ENCODE peak calls at places on chromosomes 16 and 17, in five cellular contexts. One of them, this sample, is unnamed.

GRCh38 chr17:12193336-12193735 is 172.7 kb downstream of the MAP2K4 start:
- DNase-seq in trophoblast cell: no peak
- DNase-seq in neuronal stem cell: no peak
- DNase-seq in H9: no peak
- DNase-seq in H1: no peak
- DNase-seq in this sample: no peak

GRCh38 chr16:10736926-10737625 is 6.6 kb upstream of the NUBP1 start:
- DNase-seq in trophoblast cell: peak; percentile 87
- DNase-seq in neuronal stem cell: peak; percentile 69
- DNase-seq in H9: peak; percentile 60
- DNase-seq in H1: peak; percentile 68
- DNase-seq in this sample: peak; percentile 68

GRCh38 chr16:67399218-67399733 is 6.0 kb upstream of the TPPP3 start:
- DNase-seq in trophoblast cell: no peak
- DNase-seq in neuronal stem cell: peak; percentile 77
- DNase-seq in H9: peak; percentile 84
- DNase-seq in H1: peak; percentile 95
- DNase-seq in this sample: peak; percentile 50

GRCh38 chr17:82349287-82349701 is 9.8 kb upstream of the TEX19 start:
- DNase-seq in trophoblast cell: no peak
- DNase-seq in neuronal stem cell: no peak
- DNase-seq in H9: no peak
- DNase-seq in H1: no peak
- DNase-seq in this sample: no peak

GRCh38 chr16:15853021-15853420 is 3.8 kb downstream of the MYH11 start:
- DNase-seq in trophoblast cell: no peak
- DNase-seq in neuronal stem cell: no peak
- DNase-seq in H9: no peak
- DNase-seq in H1: no peak
- DNase-seq in this sample: no peak

GRCh38 chr16:50301626-50302471 is 35.5 kb downstream of the ADCY7 start:
- DNase-seq in trophoblast cell: peak; percentile 90
- DNase-seq in neuronal stem cell: no peak
- DNase-seq in H9: peak; percentile 27
- DNase-seq in H1: peak; percentile 45
- DNase-seq in this sample: peak; percentile 77

GRCh38 chr17:81923302-81924260 is 4.0 kb downstream of the MAFG start:
- DNase-seq in trophoblast cell: peak; percentile 45
- DNase-seq in neuronal stem cell: no peak
- DNase-seq in H9: peak; percentile 84
- DNase-seq in H1: no peak
- DNase-seq in this sample: peak; percentile 90

GRCh38 chr17:66655861-66656260 is 179.1 kb upstream of the CACNG5 start:
- DNase-seq in trophoblast cell: no peak
- DNase-seq in neuronal stem cell: no peak
- DNase-seq in H9: no peak
- DNase-seq in H1: no peak
- DNase-seq in this sample: peak; percentile 32

GRCh38 chr16:89334461-89334860 is 117.0 kb downstream of the ZNF778 start:
- DNase-seq in trophoblast cell: no peak
- DNase-seq in neuronal stem cell: no peak
- DNase-seq in H9: no peak
- DNase-seq in H1: no peak
- DNase-seq in this sample: no peak

GRCh38 chr16:14564881-14565687 is 65.0 kb downstream of the PARN start:
- DNase-seq in trophoblast cell: no peak
- DNase-seq in neuronal stem cell: no peak
- DNase-seq in H9: no peak
- DNase-seq in H1: no peak
- DNase-seq in this sample: no peak

GRCh38 chr17:81428121-81428515 is 32.9 kb downstream of the BAHCC1 start:
- DNase-seq in trophoblast cell: no peak
- DNase-seq in neuronal stem cell: no peak
- DNase-seq in H9: no peak
- DNase-seq in H1: no peak
- DNase-seq in this sample: no peak

GRCh38 chr16:71896688-71897368 is 1.5 kb downstream of the IST1 start:
- DNase-seq in trophoblast cell: peak; percentile 21
- DNase-seq in neuronal stem cell: no peak
- DNase-seq in H9: no peak
- DNase-seq in H1: no peak
- DNase-seq in this sample: no peak

GRCh38 chr16:88968589-88969280 is 8.3 kb downstream of the CBFA2T3 start:
- DNase-seq in trophoblast cell: no peak
- DNase-seq in neuronal stem cell: no peak
- DNase-seq in H9: no peak
- DNase-seq in H1: no peak
- DNase-seq in this sample: no peak

GRCh38 chr16:9053006-9053601 is 38.3 kb upstream of the HAPSTR1 start:
- DNase-seq in trophoblast cell: peak; percentile 87
- DNase-seq in neuronal stem cell: peak; percentile 82
- DNase-seq in H9: peak; percentile 98
- DNase-seq in H1: peak; percentile 86
- DNase-seq in this sample: peak; percentile 87

GRCh38 chr17:76376318-76377133 is 7.9 kb upstream of the SPHK1 start:
- DNase-seq in trophoblast cell: no peak
- DNase-seq in neuronal stem cell: no peak
- DNase-seq in H9: no peak
- DNase-seq in H1: no peak
- DNase-seq in this sample: no peak

GRCh38 chr16:88785106-88785924 is at the start of gene PIEZO1:
- DNase-seq in trophoblast cell: peak; percentile 66
- DNase-seq in neuronal stem cell: no peak
- DNase-seq in H9: no peak
- DNase-seq in H1: no peak
- DNase-seq in this sample: peak; percentile 73

GRCh38 chr17:73340093-73340596 is 28.3 kb upstream of the CDC42EP4 start:
- DNase-seq in trophoblast cell: peak; percentile 65
- DNase-seq in neuronal stem cell: no peak
- DNase-seq in H9: no peak
- DNase-seq in H1: no peak
- DNase-seq in this sample: peak; percentile 97

GRCh38 chr16:85205747-85206471 is 93.6 kb upstream of the CIBAR2 start:
- DNase-seq in trophoblast cell: peak; percentile 56
- DNase-seq in neuronal stem cell: no peak
- DNase-seq in H9: no peak
- DNase-seq in H1: no peak
- DNase-seq in this sample: peak; percentile 91

GRCh38 chr17:17077861-17078732 is 35.8 kb downstream of the MPRIP start:
- DNase-seq in trophoblast cell: peak; percentile 93
- DNase-seq in neuronal stem cell: no peak
- DNase-seq in H9: no peak
- DNase-seq in H1: no peak
- DNase-seq in this sample: no peak

GRCh38 chr17:17075037-17075755 is 32.9 kb downstream of the MPRIP start:
- DNase-seq in trophoblast cell: no peak
- DNase-seq in neuronal stem cell: no peak
- DNase-seq in H9: no peak
- DNase-seq in H1: no peak
- DNase-seq in this sample: peak; percentile 92

GRCh38 chr17:17077101-17077500 is 34.8 kb downstream of the MPRIP start:
- DNase-seq in trophoblast cell: no peak
- DNase-seq in neuronal stem cell: no peak
- DNase-seq in H9: no peak
- DNase-seq in H1: no peak
- DNase-seq in this sample: no peak

GRCh38 chr17:17073627-17074521 is 31.6 kb downstream of the MPRIP start:
- DNase-seq in trophoblast cell: no peak
- DNase-seq in neuronal stem cell: no peak
- DNase-seq in H9: no peak
- DNase-seq in H1: no peak
- DNase-seq in this sample: peak; percentile 34

DNA sequence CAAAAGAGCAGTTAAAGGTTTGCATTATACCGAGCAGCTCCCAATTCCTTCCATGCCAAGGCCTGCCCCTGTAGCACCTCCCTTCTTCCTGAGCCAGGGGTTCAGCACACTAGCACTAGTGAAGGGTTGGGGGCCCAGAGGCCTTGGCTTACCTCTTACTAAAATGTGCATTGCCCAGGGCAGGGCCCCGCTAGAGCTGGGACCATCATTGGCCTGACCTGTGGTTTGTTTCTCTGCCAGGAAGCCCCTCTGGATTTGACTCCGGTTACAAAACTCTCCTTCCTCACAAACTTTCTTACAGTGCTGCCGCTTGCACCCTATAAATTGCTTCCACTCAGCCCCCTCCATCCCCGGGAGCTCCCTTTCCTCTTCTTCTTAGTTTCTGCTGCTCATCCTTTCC is 33.8 kb downstream of the MPRIP start:
- DNase-seq in trophoblast cell: no peak
- DNase-seq in neuronal stem cell: no peak
- DNase-seq in H9: no peak
- DNase-seq in H1: no peak
- DNase-seq in this sample: no peak
- H3K79me1 ChIP-seq in trophoblast cell: peaks cover 5% of the 10 kb centered on the region
- H3K79me1 ChIP-seq in neuronal stem cell: peaks cover 7% of the 10 kb centered on the region
- H3K79me1 ChIP-seq in H9: peaks cover 3% of the 10 kb centered on the region
- H3K79me1 ChIP-seq in H1: peaks cover 18% of the 10 kb centered on the region
- H3K79me1 ChIP-seq in this sample: peaks cover 45% of the 10 kb centered on the region

DNA sequence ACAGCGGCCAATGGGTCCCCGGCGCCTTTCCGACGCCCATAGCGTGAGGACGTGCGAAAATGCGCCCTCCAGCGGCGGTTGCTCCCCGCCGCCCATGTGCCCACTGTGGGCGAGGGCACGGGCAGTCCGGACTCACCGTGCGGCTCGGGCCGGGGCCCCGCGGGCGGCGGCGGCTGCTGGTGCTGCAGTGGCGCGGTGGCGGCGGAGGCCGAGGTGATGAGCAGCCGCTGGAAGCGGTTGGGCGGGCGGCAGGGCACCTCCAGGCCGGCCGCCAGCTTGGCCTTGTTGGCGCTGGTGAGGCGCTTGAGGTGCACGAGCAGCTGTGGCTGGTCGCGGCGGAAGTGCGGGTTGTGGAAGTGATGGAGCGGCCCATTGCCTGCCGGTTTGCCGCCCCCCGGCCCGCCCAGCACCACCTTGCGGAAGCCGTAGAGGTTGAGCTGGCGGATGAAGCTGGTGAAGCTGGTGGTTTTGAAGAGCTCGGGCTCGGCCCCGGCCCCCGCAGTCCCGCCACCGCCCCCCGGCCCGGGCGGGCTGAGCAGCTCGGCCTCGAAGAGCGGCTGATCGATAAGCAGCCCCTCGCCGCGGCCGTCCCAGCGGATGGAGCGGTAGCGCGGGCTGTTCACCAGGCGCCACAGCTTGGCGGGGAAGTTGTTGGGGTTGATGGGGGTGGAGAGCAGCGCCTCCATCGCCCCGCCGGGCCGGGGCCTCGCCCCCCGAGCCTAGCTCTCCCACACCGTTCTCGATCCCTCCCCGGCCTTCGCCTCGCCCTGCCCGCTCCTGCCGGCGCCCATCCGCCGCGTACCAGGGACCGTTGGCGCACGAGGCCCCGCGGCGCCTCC is at the start of gene HSF5:
- DNase-seq in trophoblast cell: no peak
- DNase-seq in neuronal stem cell: no peak
- DNase-seq in H9: peak; percentile 88
- DNase-seq in H1: peak; percentile 66
- DNase-seq in this sample: no peak
- H2BK12ac ChIP-seq in trophoblast cell: no peak within 1 kb of the TSS
- H2BK12ac ChIP-seq in neuronal stem cell: no peak within 1 kb of the TSS
- H2BK12ac ChIP-seq in H9: no peak within 1 kb of the TSS
- H2BK12ac ChIP-seq in H1: no peak within 1 kb of the TSS
- H2BK12ac ChIP-seq in this sample: no peak within 1 kb of the TSS

GRCh38 chr16:2765462-2766404 is 11.3 kb downstream of the ELOB start:
- DNase-seq in trophoblast cell: no peak
- DNase-seq in neuronal stem cell: no peak
- DNase-seq in H9: no peak
- DNase-seq in H1: no peak
- DNase-seq in this sample: no peak

GRCh38 chr16:2766430-2767139 is 10.5 kb downstream of the ELOB start:
- DNase-seq in trophoblast cell: no peak
- DNase-seq in neuronal stem cell: no peak
- DNase-seq in H9: no peak
- DNase-seq in H1: no peak
- DNase-seq in this sample: no peak

GRCh38 chr16:2768403-2769089 is 8.5 kb downstream of the ELOB start:
- DNase-seq in trophoblast cell: no peak
- DNase-seq in neuronal stem cell: no peak
- DNase-seq in H9: no peak
- DNase-seq in H1: no peak
- DNase-seq in this sample: no peak

GRCh38 chr16:2767891-2768290 is 9.2 kb downstream of the ELOB start:
- DNase-seq in trophoblast cell: no peak
- DNase-seq in neuronal stem cell: no peak
- DNase-seq in H9: no peak
- DNase-seq in H1: no peak
- DNase-seq in this sample: no peak

DNA sequence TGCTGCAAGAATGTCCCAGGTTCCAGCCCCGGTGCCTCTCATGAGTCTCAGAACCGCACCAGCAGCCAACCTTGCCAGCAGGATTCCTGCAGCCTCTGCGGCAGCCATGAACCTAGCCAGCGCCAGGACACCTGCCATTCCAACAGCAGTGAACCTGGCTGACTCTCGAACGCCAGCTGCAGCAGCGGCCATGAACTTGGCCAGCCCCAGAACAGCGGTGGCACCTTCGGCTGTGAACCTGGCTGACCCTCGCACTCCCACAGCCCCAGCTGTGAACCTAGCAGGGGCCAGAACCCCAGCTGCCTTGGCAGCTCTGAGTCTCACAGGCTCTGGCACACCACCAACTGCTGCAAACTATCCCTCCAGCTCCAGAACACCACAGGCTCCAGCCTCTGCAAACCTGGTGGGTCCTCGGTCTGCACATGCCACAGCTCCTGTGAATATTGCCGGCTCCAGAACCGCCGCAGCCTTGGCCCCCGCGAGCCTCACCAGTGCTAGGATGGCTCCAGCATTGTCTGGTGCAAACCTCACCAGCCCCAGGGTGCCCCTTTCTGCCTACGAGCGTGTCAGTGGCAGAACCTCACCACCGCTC is 9.8 kb downstream of the ELOB start:
- DNase-seq in trophoblast cell: no peak
- DNase-seq in neuronal stem cell: no peak
- DNase-seq in H9: no peak
- DNase-seq in H1: no peak
- DNase-seq in this sample: no peak
- H3K79me1 ChIP-seq in trophoblast cell: no peaks in the 10 kb centered on the region
- H3K79me1 ChIP-seq in neuronal stem cell: peaks cover 33% of the 10 kb centered on the region
- H3K79me1 ChIP-seq in H9: peaks cover 20% of the 10 kb centered on the region
- H3K79me1 ChIP-seq in H1: peaks cover 7% of the 10 kb centered on the region
- H3K79me1 ChIP-seq in this sample: peaks cover 36% of the 10 kb centered on the region

GRCh38 chr16:3998793-3999478 is 117.3 kb downstream of the ADCY9 start:
- DNase-seq in trophoblast cell: peak; percentile 18
- DNase-seq in neuronal stem cell: no peak
- DNase-seq in H9: no peak
- DNase-seq in H1: no peak
- DNase-seq in this sample: peak; percentile 46

GRCh38 chr16:3997231-3997841 is 116.8 kb upstream of the CREBBP start:
- DNase-seq in trophoblast cell: no peak
- DNase-seq in neuronal stem cell: no peak
- DNase-seq in H9: no peak
- DNase-seq in H1: no peak
- DNase-seq in this sample: no peak

GRCh38 chr16:3999479-3999868 is 116.8 kb downstream of the ADCY9 start:
- DNase-seq in trophoblast cell: peak; percentile 68
- DNase-seq in neuronal stem cell: no peak
- DNase-seq in H9: no peak
- DNase-seq in H1: no peak
- DNase-seq in this sample: peak; percentile 61

GRCh38 chr16:4003166-4003565 is 113.1 kb downstream of the ADCY9 start:
- DNase-seq in trophoblast cell: no peak
- DNase-seq in neuronal stem cell: no peak
- DNase-seq in H9: no peak
- DNase-seq in H1: no peak
- DNase-seq in this sample: no peak

GRCh38 chr16:3999890-4000325 is 116.3 kb downstream of the ADCY9 start:
- DNase-seq in trophoblast cell: no peak
- DNase-seq in neuronal stem cell: no peak
- DNase-seq in H9: no peak
- DNase-seq in H1: no peak
- DNase-seq in this sample: peak; percentile 21
- H2BK12ac ChIP-seq in trophoblast cell: no peak overlapping the region
- H2BK12ac ChIP-seq in neuronal stem cell: no peak overlapping the region
- H2BK12ac ChIP-seq in H9: no peak overlapping the region
- H2BK12ac ChIP-seq in H1: no peak overlapping the region
- H2BK12ac ChIP-seq in this sample: no peak overlapping the region

This sample was measured in mesenchymal stem cell.